ENCODE peak calls at places on chromosomes 13 and 19, in ten cellular contexts. X is mesenteric fat pad; W is GM18507; D is heart left ventricle; F is activated CD4-positive, alpha-beta T cell treated with anti-CD3 and anti-CD28 coated beads, Interleukin-2, amount 50 U/mL, for 1 hour; U is naive thymus-derived CD4-positive, alpha-beta T cell; I is cortex of kidney; L is stimulated activated CD8-positive, alpha-beta memory T cell treated with anti-CD3 and anti-CD28 coated beads, Interleukin-15, amount 100 ng/mL, for 48 hours; R is EH; K is amygdala. P is an unnamed sample.

GRCh38 chr13:80006940-80007339 is 334.0 kb downstream of the SPRY2 start:
- DNase-seq in I (no peak), X (no peak), R (no peak), L (no peak), K (no peak), U (no peak), F (no peak), D (no peak), W (no peak), P (no peak)

GRCh38 chr13:99176309-99177276 is 24.1 kb upstream of the UBAC2 start:
- DNase-seq in L (peak), W (peak), D (peak), U (peak), R (peak), I (no peak), F (peak), K (peak), X (no peak), P (peak)

GRCh38 chr13:31012285-31013024 is 80.0 kb downstream of the TEX26 start:
- DNase-seq in F (no peak), W (no peak), I (no peak), R (peak), X (no peak), K (no peak), D (no peak), U (no peak), L (no peak), P (peak)

GRCh38 chr19:45440873-45441654 is 17.3 kb upstream of the ERCC1 start:
- DNase-seq in U (no peak), W (no peak), D (no peak), K (no peak), I (no peak), F (no peak), R (peak), X (no peak), L (no peak), P (peak)

GRCh38 chr19:33580645-33581037 is 41.1 kb upstream of the CHST8 start:
- DNase-seq in K (no peak), L (no peak), F (no peak), D (no peak), R (peak), X (no peak), I (no peak), W (no peak), U (no peak), P (no peak)

GRCh38 chr19:44111910-44112463 is 1.2 kb upstream of the ZNF225 start:
- DNase-seq in I (no peak), X (no peak), L (no peak), F (no peak), D (no peak), U (no peak), W (no peak), K (no peak), R (peak), P (peak)

GRCh38 chr13:33908111-33908510 is 90.2 kb downstream of the RFC3 start:
- DNase-seq in R (no peak), F (no peak), X (no peak), I (no peak), U (no peak), K (no peak), D (no peak), W (no peak), L (no peak), P (no peak)

GRCh38 chr19:39497850-39498261 is 891 bp upstream of the DLL3 start:
- DNase-seq in U (no peak), X (no peak), I (no peak), L (no peak), D (no peak), F (no peak), R (peak), W (no peak), K (no peak), P (peak)

GRCh38 chr19:14400913-14401312 is 18.2 kb downstream of the DDX39A start:
- DNase-seq in U (peak), X (no peak), K (no peak), I (no peak), D (no peak), R (no peak), L (no peak), W (no peak), F (no peak), P (peak)

P was measured in iris pigment epithelial cell.